ENCODE peak calls at places on chromosome 5, in five cellular contexts. One of them, this sample, is unnamed.
A peak's percentile ranks its signal among the peaks of the same experiment; 100 is the strongest.

GRCh38 chr5:142109356-142110045 is 922 bp downstream of the NDFIP1 start:
- DNase-seq in MM.1S: peak; percentile 50
- DNase-seq in heart right ventricle: no peak
- DNase-seq in kidney: no peak
- DNase-seq in breast epithelium: no peak
- DNase-seq in this sample: no peak

GRCh38 chr5:72501475-72501874 is 5.7 kb downstream of the ZNF366 start:
- DNase-seq in MM.1S: no peak
- DNase-seq in heart right ventricle: no peak
- DNase-seq in kidney: no peak
- DNase-seq in breast epithelium: no peak
- DNase-seq in this sample: no peak

GRCh38 chr5:74369173-74369572 is 271.4 kb downstream of the ENC1 start:
- DNase-seq in MM.1S: no peak
- DNase-seq in heart right ventricle: no peak
- DNase-seq in kidney: no peak
- DNase-seq in breast epithelium: no peak
- DNase-seq in this sample: no peak

GRCh38 chr5:5705010-5705409 is 282.5 kb downstream of the ICE1 start:
- DNase-seq in MM.1S: no peak
- DNase-seq in heart right ventricle: no peak
- DNase-seq in kidney: no peak
- DNase-seq in breast epithelium: no peak
- DNase-seq in this sample: no peak

GRCh38 chr5:15472116-15472515 is 27.9 kb upstream of the FBXL7 start:
- DNase-seq in MM.1S: no peak
- DNase-seq in heart right ventricle: no peak
- DNase-seq in kidney: no peak
- DNase-seq in breast epithelium: no peak
- DNase-seq in this sample: no peak

GRCh38 chr5:78597068-78597857 is 51.3 kb downstream of the LHFPL2 start:
- DNase-seq in MM.1S: no peak
- DNase-seq in heart right ventricle: no peak
- DNase-seq in kidney: no peak
- DNase-seq in breast epithelium: no peak
- DNase-seq in this sample: no peak

GRCh38 chr5:9108156-9108555 is 437.7 kb downstream of the SEMA5A start:
- DNase-seq in MM.1S: no peak
- DNase-seq in heart right ventricle: no peak
- DNase-seq in kidney: no peak
- DNase-seq in breast epithelium: no peak
- DNase-seq in this sample: no peak

GRCh38 chr5:1111727-1112289 is at the start of gene SLC12A7:
- DNase-seq in MM.1S: peak; percentile 74
- DNase-seq in heart right ventricle: peak; percentile 74
- DNase-seq in kidney: no peak
- DNase-seq in breast epithelium: peak; percentile 37
- DNase-seq in this sample: no peak

GRCh38 chr5:164148292-164148691 is 642.9 kb downstream of the MAT2B start:
- DNase-seq in MM.1S: no peak
- DNase-seq in heart right ventricle: no peak
- DNase-seq in kidney: no peak
- DNase-seq in breast epithelium: no peak
- DNase-seq in this sample: no peak

GRCh38 chr5:516338-516925 is 7.8 kb downstream of the SLC9A3 start:
- DNase-seq in MM.1S: no peak
- DNase-seq in heart right ventricle: no peak
- DNase-seq in kidney: no peak
- DNase-seq in breast epithelium: no peak
- DNase-seq in this sample: no peak

GRCh38 chr5:36414869-36415282 is 113.2 kb upstream of the RANBP3L start:
- DNase-seq in MM.1S: peak; percentile 37
- DNase-seq in heart right ventricle: no peak
- DNase-seq in kidney: no peak
- DNase-seq in breast epithelium: no peak
- DNase-seq in this sample: no peak

GRCh38 chr5:177086918-177087706 is 397 bp downstream of the FGFR4 start:
- DNase-seq in MM.1S: peak; percentile 61
- DNase-seq in heart right ventricle: peak; percentile 52
- DNase-seq in kidney: peak; percentile 95
- DNase-seq in breast epithelium: no peak
- DNase-seq in this sample: no peak

GRCh38 chr5:68423154-68423811 is 207.7 kb downstream of the PIK3R1 start:
- DNase-seq in MM.1S: no peak
- DNase-seq in heart right ventricle: no peak
- DNase-seq in kidney: no peak
- DNase-seq in breast epithelium: no peak
- DNase-seq in this sample: no peak

GRCh38 chr5:8340739-8341344 is 471.9 kb downstream of the MTRR start:
- DNase-seq in MM.1S: no peak
- DNase-seq in heart right ventricle: no peak
- DNase-seq in kidney: no peak
- DNase-seq in breast epithelium: no peak
- DNase-seq in this sample: no peak

GRCh38 chr5:34005211-34005610 is 2.6 kb downstream of the AMACR start:
- DNase-seq in MM.1S: no peak
- DNase-seq in heart right ventricle: no peak
- DNase-seq in kidney: no peak
- DNase-seq in breast epithelium: no peak
- DNase-seq in this sample: no peak

GRCh38 chr5:127442085-127442484 is 75.4 kb upstream of the PRRC1 start:
- DNase-seq in MM.1S: peak; percentile 18
- DNase-seq in heart right ventricle: no peak
- DNase-seq in kidney: no peak
- DNase-seq in breast epithelium: no peak
- DNase-seq in this sample: no peak

GRCh38 chr5:32828492-32828891 is 117.4 kb downstream of the NPR3 start:
- DNase-seq in MM.1S: no peak
- DNase-seq in heart right ventricle: no peak
- DNase-seq in kidney: no peak
- DNase-seq in breast epithelium: no peak
- DNase-seq in this sample: no peak

GRCh38 chr5:95664204-95664786 is 17.7 kb downstream of the RFESD start:
- DNase-seq in MM.1S: peak; percentile 52
- DNase-seq in heart right ventricle: no peak
- DNase-seq in kidney: no peak
- DNase-seq in breast epithelium: no peak
- DNase-seq in this sample: no peak

GRCh38 chr5:1171340-1171941 is 30.0 kb upstream of the SLC6A19 start:
- DNase-seq in MM.1S: no peak
- DNase-seq in heart right ventricle: no peak
- DNase-seq in kidney: peak; percentile 52
- DNase-seq in breast epithelium: no peak
- DNase-seq in this sample: no peak

GRCh38 chr5:140658870-140659269 is 5.8 kb upstream of the WDR55 start:
- DNase-seq in MM.1S: no peak
- DNase-seq in heart right ventricle: no peak
- DNase-seq in kidney: no peak
- DNase-seq in breast epithelium: no peak
- DNase-seq in this sample: no peak

GRCh38 chr5:179166886-179167841 is 107.0 kb downstream of the ZNF354C start:
- DNase-seq in MM.1S: no peak
- DNase-seq in heart right ventricle: peak; percentile 54
- DNase-seq in kidney: peak; percentile 80
- DNase-seq in breast epithelium: no peak
- DNase-seq in this sample: peak; percentile 70

GRCh38 chr5:14996997-14997396 is 125.4 kb upstream of the ANKH start:
- DNase-seq in MM.1S: peak; percentile 73
- DNase-seq in heart right ventricle: no peak
- DNase-seq in kidney: no peak
- DNase-seq in breast epithelium: no peak
- DNase-seq in this sample: no peak

GRCh38 chr5:125402787-125403186 is 656.3 kb upstream of the ZNF608 start:
- DNase-seq in MM.1S: peak; percentile 40
- DNase-seq in heart right ventricle: no peak
- DNase-seq in kidney: no peak
- DNase-seq in breast epithelium: no peak
- DNase-seq in this sample: no peak

DNA sequence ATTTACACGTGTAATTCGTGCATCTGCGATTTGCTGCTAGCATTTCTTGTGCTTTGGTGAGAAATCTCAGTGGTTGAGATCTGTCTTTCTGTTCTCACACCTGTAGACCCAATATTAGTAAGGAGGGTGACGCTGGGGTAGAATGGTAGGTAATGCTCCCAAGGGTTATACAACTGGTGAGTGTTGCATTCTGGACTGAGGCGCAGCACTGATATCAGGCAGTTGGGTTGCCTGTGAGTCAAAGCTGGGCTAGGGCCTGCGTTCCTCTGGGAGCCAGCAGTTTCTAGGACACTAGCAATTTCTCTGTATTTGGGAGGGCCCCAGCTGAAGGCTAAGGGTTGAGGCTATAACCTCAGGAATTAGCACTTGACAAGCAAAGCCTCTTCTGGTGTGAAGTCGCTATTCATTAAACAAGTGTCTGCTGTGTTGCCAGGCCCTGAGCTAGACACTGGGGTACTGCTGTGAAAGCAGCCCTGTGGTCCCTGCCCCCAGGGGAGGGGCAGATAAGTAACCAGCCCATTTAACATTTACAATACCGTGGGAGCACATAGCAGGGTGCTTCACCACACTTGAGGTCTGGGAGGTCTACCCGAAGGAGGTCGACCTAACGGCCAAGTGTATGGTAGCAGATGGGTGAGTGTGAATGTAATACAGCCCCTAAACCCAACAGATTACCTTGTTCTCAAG is 28.7 kb downstream of the LARP1 start:
- DNase-seq in MM.1S: no peak
- DNase-seq in heart right ventricle: no peak
- DNase-seq in kidney: no peak
- DNase-seq in breast epithelium: no peak
- DNase-seq in this sample: no peak
- H3K4me1 ChIP-seq in MM.1S: peaks cover 32% of the 10 kb centered on the region
- H3K4me1 ChIP-seq in heart right ventricle: peaks cover 100% of the 10 kb centered on the region
- H3K4me1 ChIP-seq in kidney: peaks cover 44% of the 10 kb centered on the region
- H3K4me1 ChIP-seq in breast epithelium: peaks cover 12% of the 10 kb centered on the region
- H3K4me1 ChIP-seq in this sample: peaks cover 75% of the 10 kb centered on the region

GRCh38 chr5:180799902-180800801 is 2.5 kb downstream of the MGAT1 start:
- DNase-seq in MM.1S: no peak
- DNase-seq in heart right ventricle: no peak
- DNase-seq in kidney: no peak
- DNase-seq in breast epithelium: peak; percentile 13
- DNase-seq in this sample: no peak
- H3K4me1 ChIP-seq in MM.1S: peaks cover 54% of the 10 kb centered on the region
- H3K4me1 ChIP-seq in heart right ventricle: peaks cover 90% of the 10 kb centered on the region
- H3K4me1 ChIP-seq in kidney: peaks cover 46% of the 10 kb centered on the region
- H3K4me1 ChIP-seq in breast epithelium: peaks cover 10% of the 10 kb centered on the region
- H3K4me1 ChIP-seq in this sample: peaks cover 90% of the 10 kb centered on the region

GRCh38 chr5:133049726-133050048 is 2.1 kb upstream of the HSPA4 start:
- DNase-seq in MM.1S: no peak
- DNase-seq in heart right ventricle: no peak
- DNase-seq in kidney: no peak
- DNase-seq in breast epithelium: no peak
- DNase-seq in this sample: no peak
- H3K4me1 ChIP-seq in MM.1S: peaks cover 14% of the 10 kb centered on the region
- H3K4me1 ChIP-seq in heart right ventricle: peaks cover 48% of the 10 kb centered on the region
- H3K4me1 ChIP-seq in kidney: peaks cover 10% of the 10 kb centered on the region
- H3K4me1 ChIP-seq in breast epithelium: no peaks in the 10 kb centered on the region
- H3K4me1 ChIP-seq in this sample: peaks cover 37% of the 10 kb centered on the region

GRCh38 chr5:91281409-91281808 is 101.7 kb downstream of the ARRDC3 start:
- DNase-seq in MM.1S: no peak
- DNase-seq in heart right ventricle: no peak
- DNase-seq in kidney: no peak
- DNase-seq in breast epithelium: no peak
- DNase-seq in this sample: no peak
- H3K4me1 ChIP-seq in MM.1S: peaks cover 9% of the 10 kb centered on the region
- H3K4me1 ChIP-seq in heart right ventricle: peaks cover 10% of the 10 kb centered on the region
- H3K4me1 ChIP-seq in kidney: peaks cover 6% of the 10 kb centered on the region
- H3K4me1 ChIP-seq in breast epithelium: no peaks in the 10 kb centered on the region
- H3K4me1 ChIP-seq in this sample: peaks cover 18% of the 10 kb centered on the region

This sample was measured in sigmoid colon.